ENCODE peak calls at places on chromosomes 2 and 18, in six cellular contexts. One of them, this sample, is unnamed. For H3K36me3, the result is how much of the 10 kb centered on the place peaks cover.

GRCh38 chr2:28339516-28340175 is 53.0 kb upstream of the FOSL2 start:
- DNase-seq in NT2/D1: no peak
- DNase-seq in tibial nerve: no peak
- DNase-seq in transverse colon: no peak
- DNase-seq in psoas muscle: no peak
- DNase-seq in prostate gland: no peak
- DNase-seq in this sample: peak

GRCh38 chr2:67923696-67924095 is 139.1 kb downstream of the C1D start:
- DNase-seq in tibial nerve: peak
- DNase-seq in psoas muscle: no peak
- DNase-seq in prostate gland: no peak
- DNase-seq in transverse colon: no peak
- DNase-seq in NT2/D1: no peak
- DNase-seq in this sample: peak

GRCh38 chr2:44135771-44136170 is 32.9 kb upstream of the PPM1B start:
- DNase-seq in tibial nerve: no peak
- DNase-seq in prostate gland: no peak
- DNase-seq in NT2/D1: no peak
- DNase-seq in transverse colon: no peak
- DNase-seq in psoas muscle: no peak
- DNase-seq in this sample: peak

GRCh38 chr2:71454221-71455010 is 1.1 kb downstream of the DYSF start:
- DNase-seq in prostate gland: no peak
- DNase-seq in NT2/D1: no peak
- DNase-seq in transverse colon: no peak
- DNase-seq in tibial nerve: no peak
- DNase-seq in psoas muscle: peak
- DNase-seq in this sample: peak

GRCh38 chr2:176074919-176075425 is 8.8 kb downstream of the EVX2 start:
- DNase-seq in transverse colon: no peak
- DNase-seq in psoas muscle: no peak
- DNase-seq in tibial nerve: no peak
- DNase-seq in NT2/D1: no peak
- DNase-seq in prostate gland: no peak
- DNase-seq in this sample: no peak

GRCh38 chr2:37827911-37828411 is 97.1 kb upstream of the RMDN2 start:
- DNase-seq in prostate gland: no peak
- DNase-seq in NT2/D1: no peak
- DNase-seq in transverse colon: no peak
- DNase-seq in tibial nerve: no peak
- DNase-seq in psoas muscle: no peak
- DNase-seq in this sample: no peak

GRCh38 chr2:103448416-103448815 is 686.6 kb downstream of the TMEM182 start:
- DNase-seq in prostate gland: no peak
- DNase-seq in psoas muscle: no peak
- DNase-seq in transverse colon: no peak
- DNase-seq in NT2/D1: no peak
- DNase-seq in tibial nerve: no peak
- DNase-seq in this sample: no peak

GRCh38 chr2:233049194-233049761 is 10.9 kb upstream of the INPP5D start:
- DNase-seq in NT2/D1: no peak
- DNase-seq in tibial nerve: no peak
- DNase-seq in prostate gland: no peak
- DNase-seq in transverse colon: no peak
- DNase-seq in psoas muscle: no peak
- DNase-seq in this sample: peak

GRCh38 chr18:40760251-40760650 is 1194.8 kb upstream of the PIK3C3 start:
- DNase-seq in prostate gland: no peak
- DNase-seq in tibial nerve: no peak
- DNase-seq in transverse colon: no peak
- DNase-seq in psoas muscle: no peak
- DNase-seq in NT2/D1: no peak
- DNase-seq in this sample: no peak

GRCh38 chr2:19362094-19362649 is 3.7 kb upstream of the OSR1 start:
- DNase-seq in prostate gland: no peak
- DNase-seq in tibial nerve: no peak
- DNase-seq in psoas muscle: no peak
- DNase-seq in transverse colon: no peak
- DNase-seq in NT2/D1: no peak
- DNase-seq in this sample: no peak

GRCh38 chr2:236614566-236614965 is 44.9 kb downstream of the ACKR3 start:
- DNase-seq in prostate gland: no peak
- DNase-seq in NT2/D1: no peak
- DNase-seq in tibial nerve: no peak
- DNase-seq in transverse colon: no peak
- DNase-seq in psoas muscle: no peak
- DNase-seq in this sample: no peak

GRCh38 chr2:113138428-113139322 is 11.3 kb downstream of the IL1RN start:
- DNase-seq in transverse colon: no peak
- DNase-seq in NT2/D1: peak
- DNase-seq in tibial nerve: peak
- DNase-seq in psoas muscle: no peak
- DNase-seq in prostate gland: peak
- DNase-seq in this sample: no peak

GRCh38 chr2:215784371-215784783 is 229.0 kb downstream of the MREG start:
- DNase-seq in transverse colon: no peak
- DNase-seq in psoas muscle: no peak
- DNase-seq in prostate gland: no peak
- DNase-seq in NT2/D1: no peak
- DNase-seq in tibial nerve: no peak
- DNase-seq in this sample: no peak

GRCh38 chr2:85458611-85459563 is 40.4 kb downstream of the SH2D6 start:
- DNase-seq in psoas muscle: no peak
- DNase-seq in prostate gland: no peak
- DNase-seq in NT2/D1: peak
- DNase-seq in tibial nerve: no peak
- DNase-seq in transverse colon: no peak
- DNase-seq in this sample: no peak

GRCh38 chr2:74421248-74421870 is at the start of the genes C2orf81 and WDR54:
- DNase-seq in tibial nerve: peak
- DNase-seq in transverse colon: peak
- DNase-seq in psoas muscle: peak
- DNase-seq in NT2/D1: peak
- DNase-seq in prostate gland: peak
- DNase-seq in this sample: peak

GRCh38 chr2:234146087-234146826 is 95.8 kb downstream of the SPP2 start:
- DNase-seq in transverse colon: no peak
- DNase-seq in psoas muscle: no peak
- DNase-seq in tibial nerve: no peak
- DNase-seq in prostate gland: no peak
- DNase-seq in NT2/D1: no peak
- DNase-seq in this sample: no peak

GRCh38 chr2:118969734-118970395 is 27.9 kb downstream of the MARCO start:
- DNase-seq in tibial nerve: no peak
- DNase-seq in psoas muscle: no peak
- DNase-seq in NT2/D1: no peak
- DNase-seq in transverse colon: no peak
- DNase-seq in prostate gland: no peak
- DNase-seq in this sample: no peak

GRCh38 chr18:7576685-7577084 is 9.6 kb downstream of the PTPRM start:
- DNase-seq in psoas muscle: no peak
- DNase-seq in tibial nerve: no peak
- DNase-seq in NT2/D1: no peak
- DNase-seq in transverse colon: no peak
- DNase-seq in prostate gland: no peak
- DNase-seq in this sample: no peak

GRCh38 chr18:30862900-30863299 is 179.6 kb downstream of the DSC3 start:
- DNase-seq in psoas muscle: no peak
- DNase-seq in tibial nerve: no peak
- DNase-seq in NT2/D1: no peak
- DNase-seq in prostate gland: no peak
- DNase-seq in transverse colon: no peak
- DNase-seq in this sample: no peak

GRCh38 chr18:26356045-26356785 is 130.0 kb downstream of the TAF4B start:
- DNase-seq in tibial nerve: no peak
- DNase-seq in prostate gland: no peak
- DNase-seq in psoas muscle: no peak
- DNase-seq in NT2/D1: no peak
- DNase-seq in transverse colon: no peak
- DNase-seq in this sample: no peak
- H3K36me3 ChIP-seq in tibial nerve: under half
- H3K36me3 ChIP-seq in prostate gland: under half
- H3K36me3 ChIP-seq in psoas muscle: under half
- H3K36me3 ChIP-seq in NT2/D1: under half
- H3K36me3 ChIP-seq in transverse colon: under half
- H3K36me3 ChIP-seq in this sample: under half

GRCh38 chr2:201154615-201155014 is 28.3 kb upstream of the CASP10 start:
- DNase-seq in tibial nerve: no peak
- DNase-seq in transverse colon: no peak
- DNase-seq in psoas muscle: no peak
- DNase-seq in NT2/D1: no peak
- DNase-seq in prostate gland: no peak
- DNase-seq in this sample: no peak
- H3K36me3 ChIP-seq in tibial nerve: under half
- H3K36me3 ChIP-seq in transverse colon: under half
- H3K36me3 ChIP-seq in psoas muscle: half or more
- H3K36me3 ChIP-seq in NT2/D1: under half
- H3K36me3 ChIP-seq in prostate gland: under half
- H3K36me3 ChIP-seq in this sample: half or more

GRCh38 chr18:50273203-50274043 is 7.1 kb upstream of the CFAP53 start:
- DNase-seq in tibial nerve: no peak
- DNase-seq in transverse colon: no peak
- DNase-seq in NT2/D1: no peak
- DNase-seq in prostate gland: no peak
- DNase-seq in psoas muscle: no peak
- DNase-seq in this sample: no peak
- H3K36me3 ChIP-seq in tibial nerve: half or more
- H3K36me3 ChIP-seq in transverse colon: under half
- H3K36me3 ChIP-seq in NT2/D1: half or more
- H3K36me3 ChIP-seq in prostate gland: under half
- H3K36me3 ChIP-seq in psoas muscle: half or more
- H3K36me3 ChIP-seq in this sample: half or more

GRCh38 chr2:200929334-200930249 is 33.9 kb downstream of the ORC2 start:
- DNase-seq in prostate gland: no peak
- DNase-seq in psoas muscle: no peak
- DNase-seq in NT2/D1: no peak
- DNase-seq in tibial nerve: no peak
- DNase-seq in transverse colon: no peak
- DNase-seq in this sample: no peak

DNA sequence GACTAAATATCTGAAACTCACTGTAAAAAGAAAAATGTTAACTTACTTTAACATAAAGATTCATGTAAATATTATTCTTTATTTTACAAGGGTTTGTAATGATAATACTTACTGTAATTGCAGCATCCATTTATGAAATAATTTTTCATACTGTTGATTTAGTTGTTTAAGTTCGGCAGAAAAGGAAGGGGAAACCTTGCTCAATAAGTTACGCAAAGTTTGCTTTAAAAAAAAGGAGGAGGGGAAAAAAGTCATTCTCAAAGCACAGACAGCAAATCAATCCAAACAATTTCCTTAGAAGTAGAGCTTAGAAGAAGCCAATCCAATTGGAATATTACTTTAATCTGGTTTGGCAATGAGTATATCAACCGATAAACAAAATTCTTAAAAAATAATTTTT is 32.2 kb downstream of the ORC2 start:
- DNase-seq in prostate gland: no peak
- DNase-seq in tibial nerve: no peak
- DNase-seq in transverse colon: no peak
- DNase-seq in psoas muscle: no peak
- DNase-seq in NT2/D1: no peak
- DNase-seq in this sample: no peak
- H3K36me3 ChIP-seq in prostate gland: under half
- H3K36me3 ChIP-seq in tibial nerve: under half
- H3K36me3 ChIP-seq in transverse colon: under half
- H3K36me3 ChIP-seq in psoas muscle: half or more
- H3K36me3 ChIP-seq in NT2/D1: half or more
- H3K36me3 ChIP-seq in this sample: half or more

This sample was measured in tibial artery.